ENCODE peak calls at places on chromosomes 1 and 21, in seven cellular contexts. One of them, this sample, is unnamed.

GRCh38 chr1:236009857-236010256 is 55.0 kb downstream of the NID1 start:
- ATAC-seq in heart left ventricle: peak
- ATAC-seq in A549: no peak
- ATAC-seq in right lobe of liver: no peak
- ATAC-seq in HepG2: no peak
- ATAC-seq in upper lobe of left lung: no peak
- ATAC-seq in gastrocnemius medialis: peak
- ATAC-seq in this sample: peak

GRCh38 chr1:238681021-238681420 is 705.3 kb upstream of the CHRM3 start:
- ATAC-seq in right lobe of liver: no peak
- ATAC-seq in heart left ventricle: no peak
- ATAC-seq in A549: no peak
- ATAC-seq in gastrocnemius medialis: no peak
- ATAC-seq in HepG2: no peak
- ATAC-seq in upper lobe of left lung: no peak
- ATAC-seq in this sample: no peak

GRCh38 chr21:22468893-22469292 is 1470.7 kb downstream of the NCAM2 start:
- ATAC-seq in HepG2: no peak
- ATAC-seq in heart left ventricle: no peak
- ATAC-seq in gastrocnemius medialis: no peak
- ATAC-seq in upper lobe of left lung: no peak
- ATAC-seq in A549: no peak
- ATAC-seq in right lobe of liver: no peak
- ATAC-seq in this sample: no peak

GRCh38 chr1:201624741-201625646 is 86.1 kb downstream of the NAV1 start:
- ATAC-seq in gastrocnemius medialis: peak
- ATAC-seq in HepG2: no peak
- ATAC-seq in heart left ventricle: no peak
- ATAC-seq in right lobe of liver: no peak
- ATAC-seq in A549: peak
- ATAC-seq in upper lobe of left lung: no peak
- ATAC-seq in this sample: peak

GRCh38 chr1:184792450-184792969 is 37.9 kb upstream of the EDEM3 start:
- ATAC-seq in HepG2: peak
- ATAC-seq in right lobe of liver: peak
- ATAC-seq in heart left ventricle: peak
- ATAC-seq in A549: peak
- ATAC-seq in gastrocnemius medialis: peak
- ATAC-seq in upper lobe of left lung: peak
- ATAC-seq in this sample: peak

GRCh38 chr21:15414057-15414456 is 315.7 kb upstream of the USP25 start:
- ATAC-seq in right lobe of liver: peak
- ATAC-seq in A549: no peak
- ATAC-seq in heart left ventricle: no peak
- ATAC-seq in gastrocnemius medialis: no peak
- ATAC-seq in HepG2: no peak
- ATAC-seq in upper lobe of left lung: no peak
- ATAC-seq in this sample: no peak

GRCh38 chr1:46594068-46594467 is 10.0 kb downstream of the MKNK1 start:
- ATAC-seq in right lobe of liver: no peak
- ATAC-seq in A549: no peak
- ATAC-seq in heart left ventricle: peak
- ATAC-seq in HepG2: no peak
- ATAC-seq in gastrocnemius medialis: no peak
- ATAC-seq in upper lobe of left lung: no peak
- ATAC-seq in this sample: no peak

GRCh38 chr1:227127891-227128290 is 187.8 kb downstream of the COQ8A start:
- ATAC-seq in A549: no peak
- ATAC-seq in HepG2: no peak
- ATAC-seq in heart left ventricle: no peak
- ATAC-seq in right lobe of liver: no peak
- ATAC-seq in upper lobe of left lung: no peak
- ATAC-seq in gastrocnemius medialis: no peak
- ATAC-seq in this sample: no peak

GRCh38 chr1:234863596-234863995 is 253.6 kb upstream of the IRF2BP2 start:
- ATAC-seq in A549: peak
- ATAC-seq in right lobe of liver: no peak
- ATAC-seq in HepG2: peak
- ATAC-seq in heart left ventricle: peak
- ATAC-seq in gastrocnemius medialis: peak
- ATAC-seq in upper lobe of left lung: no peak
- ATAC-seq in this sample: peak

GRCh38 chr1:201928266-201928665 is 18.1 kb downstream of the LMOD1 start:
- ATAC-seq in A549: no peak
- ATAC-seq in heart left ventricle: no peak
- ATAC-seq in upper lobe of left lung: no peak
- ATAC-seq in HepG2: no peak
- ATAC-seq in right lobe of liver: no peak
- ATAC-seq in gastrocnemius medialis: no peak
- ATAC-seq in this sample: no peak

GRCh38 chr1:35171579-35171978 is 21.4 kb downstream of the SFPQ start:
- ATAC-seq in HepG2: no peak
- ATAC-seq in gastrocnemius medialis: no peak
- ATAC-seq in right lobe of liver: peak
- ATAC-seq in A549: no peak
- ATAC-seq in upper lobe of left lung: no peak
- ATAC-seq in heart left ventricle: no peak
- ATAC-seq in this sample: no peak

GRCh38 chr1:10555635-10556429 is 81.1 kb downstream of the PEX14 start:
- ATAC-seq in upper lobe of left lung: no peak
- ATAC-seq in A549: peak
- ATAC-seq in heart left ventricle: peak
- ATAC-seq in HepG2: peak
- ATAC-seq in gastrocnemius medialis: peak
- ATAC-seq in right lobe of liver: peak
- ATAC-seq in this sample: no peak

DNA sequence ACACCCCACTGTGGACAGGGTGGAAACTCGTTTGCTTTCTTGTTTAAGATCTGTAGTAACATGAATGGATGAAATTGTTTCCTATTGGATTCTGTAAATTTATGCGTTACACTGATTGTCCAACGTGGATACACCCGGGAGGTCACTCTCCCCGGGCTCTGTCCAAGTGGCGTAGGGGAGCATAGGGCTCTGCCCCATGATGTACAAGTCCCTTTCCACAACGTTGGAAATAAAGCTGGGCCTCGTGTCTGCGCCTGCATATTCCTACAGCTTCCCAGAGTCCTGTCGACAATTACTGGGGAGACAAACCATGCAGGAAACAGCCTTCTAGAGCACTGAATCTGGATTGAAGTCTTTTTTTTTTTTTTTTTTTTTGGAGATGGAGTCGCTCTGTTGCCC is 1.4 kb downstream of the RCC1 start:
- ATAC-seq in A549: no peak
- ATAC-seq in upper lobe of left lung: no peak
- ATAC-seq in right lobe of liver: no peak
- ATAC-seq in HepG2: no peak
- ATAC-seq in gastrocnemius medialis: no peak
- ATAC-seq in heart left ventricle: no peak
- ATAC-seq in this sample: no peak
- TF ChIP-seq POLR2A in A549: no peak
- TF ChIP-seq POLR2A in upper lobe of left lung: no peak
- TF ChIP-seq POLR2A in right lobe of liver: no peak
- TF ChIP-seq POLR2A in HepG2: peak
- TF ChIP-seq POLR2A in gastrocnemius medialis: no peak
- TF ChIP-seq POLR2A in heart left ventricle: no peak
- TF ChIP-seq POLR2A in this sample: no peak

DNA sequence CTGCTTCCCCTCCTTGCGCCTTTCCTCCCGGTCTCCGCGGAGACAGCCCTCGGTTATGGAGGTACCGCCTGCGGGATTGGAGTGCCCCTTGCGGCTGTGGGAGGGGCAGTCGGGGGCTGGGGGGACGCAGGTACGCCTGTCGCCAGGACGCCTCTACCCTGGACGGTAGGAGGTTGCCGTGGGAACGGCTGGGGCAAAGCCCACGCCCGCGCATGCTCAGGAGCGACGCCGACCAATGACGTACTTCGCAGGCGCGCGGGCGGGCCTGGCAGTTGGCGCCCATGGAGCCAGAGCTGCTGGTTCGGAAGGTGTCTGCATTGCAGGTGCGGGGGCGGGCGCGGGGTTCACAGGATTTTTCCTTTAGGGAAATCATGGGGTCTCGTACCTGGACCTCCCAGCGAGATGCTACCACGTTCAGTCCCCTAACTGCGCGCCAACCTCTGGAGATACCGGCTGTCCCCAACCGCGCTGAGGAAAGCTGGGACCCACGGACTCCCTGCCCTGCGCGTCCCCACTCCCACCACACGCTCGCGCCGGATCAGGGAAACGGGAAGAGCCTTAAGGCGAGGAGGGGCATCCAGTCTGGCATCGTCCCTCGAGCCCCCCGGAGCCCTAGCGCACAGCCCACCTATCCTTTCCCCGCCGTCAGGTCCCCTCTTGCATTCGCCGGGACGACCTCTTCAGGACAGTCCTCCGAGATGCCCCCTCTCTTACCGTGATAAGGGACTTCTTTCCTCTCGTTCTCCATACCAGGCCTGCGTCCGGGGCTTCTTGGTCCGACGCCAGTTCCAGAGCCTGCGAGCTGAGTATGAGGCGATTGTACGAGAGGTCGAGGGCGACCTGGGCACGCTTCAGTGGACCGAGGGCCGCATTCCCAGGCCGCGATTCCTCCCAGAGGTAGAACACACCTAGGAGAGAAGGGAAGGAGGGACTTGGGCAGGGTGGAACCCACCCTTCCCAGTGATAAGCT is at the start of gene IQCC:
- ATAC-seq in heart left ventricle: peak
- ATAC-seq in HepG2: peak
- ATAC-seq in gastrocnemius medialis: peak
- ATAC-seq in right lobe of liver: peak
- ATAC-seq in A549: peak
- ATAC-seq in upper lobe of left lung: peak
- ATAC-seq in this sample: peak
- TF ChIP-seq POLR2A in heart left ventricle: no peak
- TF ChIP-seq POLR2A in HepG2: peak
- TF ChIP-seq POLR2A in gastrocnemius medialis: peak
- TF ChIP-seq POLR2A in right lobe of liver: peak
- TF ChIP-seq POLR2A in A549: peak
- TF ChIP-seq POLR2A in upper lobe of left lung: peak
- TF ChIP-seq POLR2A in this sample: no peak

GRCh38 chr21:33428669-33429068 is 25.5 kb downstream of the IFNGR2 start:
- ATAC-seq in upper lobe of left lung: peak
- ATAC-seq in gastrocnemius medialis: no peak
- ATAC-seq in A549: no peak
- ATAC-seq in right lobe of liver: peak
- ATAC-seq in HepG2: peak
- ATAC-seq in heart left ventricle: no peak
- ATAC-seq in this sample: no peak

GRCh38 chr21:33427051-33427450 is 23.8 kb downstream of the IFNGR2 start:
- ATAC-seq in heart left ventricle: no peak
- ATAC-seq in upper lobe of left lung: no peak
- ATAC-seq in A549: no peak
- ATAC-seq in gastrocnemius medialis: no peak
- ATAC-seq in HepG2: no peak
- ATAC-seq in right lobe of liver: no peak
- ATAC-seq in this sample: no peak

GRCh38 chr21:33425825-33426224 is 22.6 kb downstream of the IFNGR2 start:
- ATAC-seq in right lobe of liver: no peak
- ATAC-seq in A549: no peak
- ATAC-seq in HepG2: peak
- ATAC-seq in upper lobe of left lung: no peak
- ATAC-seq in gastrocnemius medialis: no peak
- ATAC-seq in heart left ventricle: no peak
- ATAC-seq in this sample: no peak

GRCh38 chr21:33421713-33422393 is 18.6 kb downstream of the IFNGR2 start:
- ATAC-seq in upper lobe of left lung: no peak
- ATAC-seq in right lobe of liver: no peak
- ATAC-seq in gastrocnemius medialis: no peak
- ATAC-seq in HepG2: peak
- ATAC-seq in heart left ventricle: no peak
- ATAC-seq in A549: no peak
- ATAC-seq in this sample: no peak

GRCh38 chr21:33424214-33424613 is 21.0 kb downstream of the IFNGR2 start:
- ATAC-seq in heart left ventricle: no peak
- ATAC-seq in gastrocnemius medialis: no peak
- ATAC-seq in right lobe of liver: no peak
- ATAC-seq in upper lobe of left lung: no peak
- ATAC-seq in HepG2: no peak
- ATAC-seq in A549: no peak
- ATAC-seq in this sample: no peak
- TF ChIP-seq POLR2A in heart left ventricle: no peak
- TF ChIP-seq POLR2A in gastrocnemius medialis: no peak
- TF ChIP-seq POLR2A in right lobe of liver: no peak
- TF ChIP-seq POLR2A in upper lobe of left lung: no peak
- TF ChIP-seq POLR2A in HepG2: no peak
- TF ChIP-seq POLR2A in A549: no peak
- TF ChIP-seq POLR2A in this sample: no peak

GRCh38 chr1:11807087-11807486 is 1.1 kb downstream of the CLCN6 start:
- ATAC-seq in heart left ventricle: no peak
- ATAC-seq in A549: no peak
- ATAC-seq in right lobe of liver: no peak
- ATAC-seq in gastrocnemius medialis: no peak
- ATAC-seq in HepG2: no peak
- ATAC-seq in upper lobe of left lung: no peak
- ATAC-seq in this sample: no peak

GRCh38 chr1:11804666-11805453 is 904 bp downstream of the MTHFR start:
- ATAC-seq in A549: peak
- ATAC-seq in gastrocnemius medialis: peak
- ATAC-seq in upper lobe of left lung: no peak
- ATAC-seq in heart left ventricle: peak
- ATAC-seq in right lobe of liver: no peak
- ATAC-seq in HepG2: no peak
- ATAC-seq in this sample: no peak

GRCh38 chr1:11806307-11806936 is 431 bp downstream of the CLCN6 start:
- ATAC-seq in HepG2: peak
- ATAC-seq in upper lobe of left lung: peak
- ATAC-seq in heart left ventricle: peak
- ATAC-seq in gastrocnemius medialis: peak
- ATAC-seq in A549: peak
- ATAC-seq in right lobe of liver: peak
- ATAC-seq in this sample: peak

GRCh38 chr1:11802973-11803885 is 2.5 kb downstream of the MTHFR start:
- ATAC-seq in gastrocnemius medialis: peak
- ATAC-seq in right lobe of liver: peak
- ATAC-seq in upper lobe of left lung: peak
- ATAC-seq in HepG2: peak
- ATAC-seq in A549: no peak
- ATAC-seq in heart left ventricle: peak
- ATAC-seq in this sample: peak

DNA sequence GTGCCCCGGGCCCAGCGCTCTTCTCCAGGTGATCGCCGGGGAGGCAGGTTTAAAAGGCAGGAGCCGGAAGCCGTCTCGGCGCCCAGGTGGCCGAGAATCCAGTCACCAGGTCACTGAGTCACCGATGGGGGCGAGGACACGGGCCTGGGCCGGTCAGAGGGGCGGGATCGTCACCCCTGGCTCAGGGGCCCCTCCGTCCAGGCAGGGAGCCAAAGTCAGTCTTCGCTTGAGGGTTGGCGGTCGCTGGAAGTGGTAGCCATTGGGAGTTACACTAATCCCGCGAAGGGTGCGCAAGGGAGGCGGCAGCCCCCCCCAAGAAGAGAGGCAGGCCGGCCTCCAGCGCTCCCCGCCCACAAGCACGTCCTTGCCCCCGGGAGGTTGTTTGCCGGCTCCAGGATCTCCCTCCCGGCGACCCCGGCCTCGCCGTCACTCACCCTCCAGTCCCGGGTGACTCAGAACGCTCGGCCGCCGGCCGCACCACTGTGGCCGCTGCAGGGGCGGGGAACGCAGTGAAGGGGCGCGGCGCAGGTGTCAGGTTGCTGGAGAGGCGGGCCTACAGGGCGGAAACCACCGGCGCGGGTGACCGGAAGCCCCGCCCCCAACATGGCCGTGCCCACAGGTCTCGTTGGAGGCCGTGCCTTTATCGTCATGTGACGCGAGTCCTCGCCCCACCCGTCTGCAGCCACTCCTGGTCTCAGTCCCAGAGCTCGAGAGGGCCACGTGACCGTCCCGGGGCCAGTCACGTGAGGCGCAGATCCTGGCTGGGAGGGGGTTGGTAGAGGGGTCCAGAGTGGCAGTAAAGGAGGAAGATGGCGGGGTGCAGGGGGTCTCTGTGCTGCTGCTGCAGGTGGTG is at the start of the genes CLCN6 and MTHFR:
- ATAC-seq in heart left ventricle: peak
- ATAC-seq in right lobe of liver: peak
- ATAC-seq in upper lobe of left lung: peak
- ATAC-seq in HepG2: peak
- ATAC-seq in gastrocnemius medialis: peak
- ATAC-seq in A549: peak
- ATAC-seq in this sample: peak
- TF ChIP-seq POLR2A in heart left ventricle: peak
- TF ChIP-seq POLR2A in right lobe of liver: peak
- TF ChIP-seq POLR2A in upper lobe of left lung: peak
- TF ChIP-seq POLR2A in HepG2: peak
- TF ChIP-seq POLR2A in gastrocnemius medialis: peak
- TF ChIP-seq POLR2A in A549: peak
- TF ChIP-seq POLR2A in this sample: peak